ENCODE peak calls at places on chromosome 6, in nine cellular contexts. F is left lung; Y is pancreas; R is upper lobe of right lung; S is gastroesophageal sphincter; B is heart left ventricle; G is psoas muscle; L is HCT116; J is CD4-positive, CD25-positive, alpha-beta regulatory T cell. O is an unnamed sample.

GRCh38 chr6:43377710-43378229 is 8.3 kb upstream of the ZNF318 start:
- ATAC-seq in F (no peak), Y (peak; percentile 63), R (no peak), S (no peak), B (no peak), G (no peak), L (no peak), J (no peak), O (no peak)

GRCh38 chr6:37473364-37474095 is 26.2 kb downstream of the CCDC167 start:
- ATAC-seq in F (peak; percentile 59), Y (peak; percentile 58), R (no peak), S (peak; percentile 55), B (peak; percentile 90), G (peak; percentile 86), L (no peak), J (no peak), O (peak; percentile 77)

GRCh38 chr6:75230484-75231325 is 12.9 kb downstream of the COX7A2 start:
- ATAC-seq in F (peak; percentile 91), Y (peak; percentile 80), R (peak; percentile 87), S (peak; percentile 74), B (peak; percentile 73), G (peak; percentile 65), L (peak; percentile 91), J (no peak), O (peak; percentile 48)

GRCh38 chr6:159769470-159769869 is 7.6 kb downstream of the ACAT2 start:
- ATAC-seq in F (no peak), Y (no peak), R (no peak), S (no peak), B (no peak), G (no peak), L (no peak), J (no peak), O (no peak)

GRCh38 chr6:136963259-136963658 is 41.2 kb downstream of the SLC35D3 start:
- ATAC-seq in F (no peak), Y (no peak), R (no peak), S (no peak), B (peak; percentile 84), G (no peak), L (no peak), J (no peak), O (no peak)

GRCh38 chr6:159494633-159495023 is 198.4 kb downstream of the SOD2 start:
- ATAC-seq in F (no peak), Y (no peak), R (no peak), S (no peak), B (peak; percentile 87), G (peak; percentile 49), L (no peak), J (no peak), O (no peak)

GRCh38 chr6:154862536-154862935 is 129.3 kb downstream of the SCAF8 start:
- ATAC-seq in F (no peak), Y (no peak), R (no peak), S (no peak), B (no peak), G (no peak), L (no peak), J (no peak), O (no peak)

GRCh38 chr6:89073014-89073620 is 7.4 kb upstream of the PNRC1 start:
- ATAC-seq in F (peak; percentile 70), Y (peak; percentile 58), R (peak; percentile 91), S (peak; percentile 57), B (no peak), G (no peak), L (no peak), J (no peak), O (no peak)

GRCh38 chr6:156948240-156948639 is 171.1 kb downstream of the ARID1B start:
- ATAC-seq in F (no peak), Y (no peak), R (no peak), S (no peak), B (no peak), G (peak; percentile 7), L (no peak), J (no peak), O (no peak)

GRCh38 chr6:50318536-50318935 is 268.8 kb upstream of the DEFB112 start:
- ATAC-seq in F (no peak), Y (no peak), R (no peak), S (no peak), B (no peak), G (no peak), L (no peak), J (no peak), O (no peak)